ENCODE peak calls at places on chromosomes 2 and 18, in five cellular contexts. One of them, this sample, is unnamed. For H3K4me1, the result is how much of the 10 kb centered on the place peaks cover.

GRCh38 chr18:75071866-75072671 is 136.9 kb downstream of the PTGR3 start:
- DNase-seq in K562: no peak
- DNase-seq in GM23248: no peak
- DNase-seq in IMR-90: no peak
- DNase-seq in mesenchymal stem cell: no peak
- DNase-seq in this sample: no peak

GRCh38 chr2:60152226-60152833 is 401.1 kb downstream of the BCL11A start:
- DNase-seq in GM23248: peak
- DNase-seq in IMR-90: peak
- DNase-seq in mesenchymal stem cell: peak
- DNase-seq in K562: peak
- DNase-seq in this sample: peak

GRCh38 chr2:18611184-18611583 is 21.8 kb upstream of the NT5C1B start:
- DNase-seq in GM23248: no peak
- DNase-seq in IMR-90: peak
- DNase-seq in mesenchymal stem cell: no peak
- DNase-seq in K562: no peak
- DNase-seq in this sample: no peak

GRCh38 chr18:58558514-58558913 is 70.4 kb downstream of the ALPK2 start:
- DNase-seq in IMR-90: peak
- DNase-seq in mesenchymal stem cell: peak
- DNase-seq in K562: no peak
- DNase-seq in GM23248: no peak
- DNase-seq in this sample: no peak

GRCh38 chr2:212843409-212844199 is 305.0 kb upstream of the ERBB4 start:
- DNase-seq in K562: no peak
- DNase-seq in mesenchymal stem cell: peak
- DNase-seq in GM23248: peak
- DNase-seq in IMR-90: peak
- DNase-seq in this sample: no peak

GRCh38 chr18:46542545-46542944 is 114.5 kb downstream of the LOXHD1 start:
- DNase-seq in GM23248: peak
- DNase-seq in K562: no peak
- DNase-seq in mesenchymal stem cell: no peak
- DNase-seq in IMR-90: no peak
- DNase-seq in this sample: no peak

GRCh38 chr2:2613279-2614199 is 282.5 kb upstream of the MYT1L start:
- DNase-seq in GM23248: peak
- DNase-seq in IMR-90: peak
- DNase-seq in mesenchymal stem cell: peak
- DNase-seq in K562: peak
- DNase-seq in this sample: peak

GRCh38 chr2:233915133-233915532 is 2.0 kb upstream of the TRPM8 start:
- DNase-seq in K562: no peak
- DNase-seq in IMR-90: peak
- DNase-seq in GM23248: peak
- DNase-seq in mesenchymal stem cell: no peak
- DNase-seq in this sample: peak

GRCh38 chr18:36354989-36355388 is 57.5 kb downstream of the FHOD3 start:
- DNase-seq in IMR-90: peak
- DNase-seq in K562: no peak
- DNase-seq in GM23248: peak
- DNase-seq in mesenchymal stem cell: no peak
- DNase-seq in this sample: no peak

GRCh38 chr18:7876354-7876753 is 309.2 kb downstream of the PTPRM start:
- DNase-seq in IMR-90: no peak
- DNase-seq in K562: no peak
- DNase-seq in mesenchymal stem cell: no peak
- DNase-seq in GM23248: no peak
- DNase-seq in this sample: no peak

GRCh38 chr2:54609241-54609640 is 114.2 kb upstream of the EML6 start:
- DNase-seq in K562: no peak
- DNase-seq in GM23248: no peak
- DNase-seq in mesenchymal stem cell: no peak
- DNase-seq in IMR-90: no peak
- DNase-seq in this sample: no peak

GRCh38 chr2:127453392-127454171 is 35.4 kb downstream of the PROC start:
- DNase-seq in mesenchymal stem cell: peak
- DNase-seq in IMR-90: no peak
- DNase-seq in K562: peak
- DNase-seq in GM23248: no peak
- DNase-seq in this sample: peak

GRCh38 chr2:216151313-216152030 is 42.3 kb downstream of the XRCC5 start:
- DNase-seq in K562: no peak
- DNase-seq in IMR-90: peak
- DNase-seq in GM23248: peak
- DNase-seq in mesenchymal stem cell: peak
- DNase-seq in this sample: no peak

GRCh38 chr18:10508546-10508945 is 17.3 kb upstream of the NAPG start:
- DNase-seq in IMR-90: no peak
- DNase-seq in GM23248: no peak
- DNase-seq in K562: no peak
- DNase-seq in mesenchymal stem cell: no peak
- DNase-seq in this sample: no peak

GRCh38 chr2:191222507-191222906 is 22.7 kb upstream of the MYO1B start:
- DNase-seq in GM23248: peak
- DNase-seq in K562: no peak
- DNase-seq in IMR-90: no peak
- DNase-seq in mesenchymal stem cell: peak
- DNase-seq in this sample: no peak

GRCh38 chr2:33535409-33535808 is 59.0 kb downstream of the RASGRP3 start:
- DNase-seq in GM23248: no peak
- DNase-seq in IMR-90: no peak
- DNase-seq in K562: no peak
- DNase-seq in mesenchymal stem cell: peak
- DNase-seq in this sample: no peak

GRCh38 chr2:120952318-120952717 is 216.7 kb downstream of the GLI2 start:
- DNase-seq in K562: no peak
- DNase-seq in IMR-90: peak
- DNase-seq in mesenchymal stem cell: peak
- DNase-seq in GM23248: peak
- DNase-seq in this sample: no peak

GRCh38 chr18:70380915-70381896 is 92.4 kb downstream of the SOCS6 start:
- DNase-seq in K562: peak
- DNase-seq in mesenchymal stem cell: no peak
- DNase-seq in GM23248: no peak
- DNase-seq in IMR-90: no peak
- DNase-seq in this sample: no peak

GRCh38 chr2:142178604-142179003 is 47.8 kb upstream of the LRP1B start:
- DNase-seq in IMR-90: no peak
- DNase-seq in K562: no peak
- DNase-seq in mesenchymal stem cell: no peak
- DNase-seq in GM23248: no peak
- DNase-seq in this sample: no peak

GRCh38 chr2:55490554-55490953 is 29.0 kb upstream of the CFAP36 start:
- DNase-seq in K562: peak
- DNase-seq in mesenchymal stem cell: peak
- DNase-seq in IMR-90: peak
- DNase-seq in GM23248: peak
- DNase-seq in this sample: no peak

GRCh38 chr2:172431428-172431827 is 4.0 kb downstream of the ITGA6 start:
- DNase-seq in GM23248: no peak
- DNase-seq in IMR-90: no peak
- DNase-seq in K562: no peak
- DNase-seq in mesenchymal stem cell: no peak
- DNase-seq in this sample: no peak

GRCh38 chr18:77061946-77062517 is 70.6 kb downstream of the MBP start:
- DNase-seq in GM23248: no peak
- DNase-seq in mesenchymal stem cell: no peak
- DNase-seq in K562: no peak
- DNase-seq in IMR-90: no peak
- DNase-seq in this sample: peak

GRCh38 chr2:161999331-161999730 is 74.7 kb downstream of the DPP4 start:
- DNase-seq in GM23248: no peak
- DNase-seq in K562: no peak
- DNase-seq in mesenchymal stem cell: no peak
- DNase-seq in IMR-90: no peak
- DNase-seq in this sample: no peak

GRCh38 chr2:138711812-138712211 is 68.4 kb downstream of the NXPH2 start:
- DNase-seq in IMR-90: no peak
- DNase-seq in mesenchymal stem cell: peak
- DNase-seq in K562: no peak
- DNase-seq in GM23248: peak
- DNase-seq in this sample: no peak

GRCh38 chr2:203534486-203535077 is 519 bp downstream of the RAPH1 start:
- DNase-seq in GM23248: peak
- DNase-seq in mesenchymal stem cell: peak
- DNase-seq in IMR-90: no peak
- DNase-seq in K562: peak
- DNase-seq in this sample: peak

GRCh38 chr2:138502253-138503086 is 900 bp downstream of the SPOPL start:
- DNase-seq in mesenchymal stem cell: peak
- DNase-seq in GM23248: peak
- DNase-seq in IMR-90: no peak
- DNase-seq in K562: no peak
- DNase-seq in this sample: peak

GRCh38 chr2:128301501-128301966 is 17.1 kb downstream of the HS6ST1 start:
- DNase-seq in GM23248: peak
- DNase-seq in IMR-90: peak
- DNase-seq in K562: no peak
- DNase-seq in mesenchymal stem cell: peak
- DNase-seq in this sample: no peak

GRCh38 chr2:69994166-69994565 is 32.7 kb upstream of the ASPRV1 start:
- DNase-seq in K562: no peak
- DNase-seq in GM23248: no peak
- DNase-seq in mesenchymal stem cell: no peak
- DNase-seq in IMR-90: no peak
- DNase-seq in this sample: no peak

GRCh38 chr2:229346801-229347540 is 75.9 kb upstream of the PID1 start:
- DNase-seq in GM23248: no peak
- DNase-seq in K562: no peak
- DNase-seq in IMR-90: no peak
- DNase-seq in mesenchymal stem cell: no peak
- DNase-seq in this sample: no peak

GRCh38 chr2:229340086-229340760 is 69.1 kb upstream of the PID1 start:
- DNase-seq in K562: no peak
- DNase-seq in GM23248: peak
- DNase-seq in mesenchymal stem cell: peak
- DNase-seq in IMR-90: peak
- DNase-seq in this sample: no peak

GRCh38 chr2:229342376-229342775 is 71.3 kb upstream of the PID1 start:
- DNase-seq in IMR-90: no peak
- DNase-seq in mesenchymal stem cell: no peak
- DNase-seq in GM23248: peak
- DNase-seq in K562: peak
- DNase-seq in this sample: peak

GRCh38 chr2:229343661-229344060 is 72.6 kb upstream of the PID1 start:
- DNase-seq in mesenchymal stem cell: no peak
- DNase-seq in GM23248: no peak
- DNase-seq in IMR-90: no peak
- DNase-seq in K562: no peak
- DNase-seq in this sample: no peak

GRCh38 chr2:229344151-229344551 is 73.1 kb upstream of the PID1 start:
- DNase-seq in IMR-90: no peak
- DNase-seq in mesenchymal stem cell: peak
- DNase-seq in GM23248: peak
- DNase-seq in K562: no peak
- DNase-seq in this sample: no peak
- H2AFZ ChIP-seq in IMR-90: no peak
- H2AFZ ChIP-seq in mesenchymal stem cell: no peak
- H2AFZ ChIP-seq in GM23248: no peak
- H2AFZ ChIP-seq in K562: no peak
- H2AFZ ChIP-seq in this sample: no peak

GRCh38 chr2:171158790-171159325 is 1.8 kb downstream of the TLK1 start:
- DNase-seq in K562: no peak
- DNase-seq in mesenchymal stem cell: peak
- DNase-seq in IMR-90: no peak
- DNase-seq in GM23248: no peak
- DNase-seq in this sample: peak

GRCh38 chr2:171161425-171162289 is 964 bp upstream of the TLK1 start:
- DNase-seq in GM23248: peak
- DNase-seq in K562: peak
- DNase-seq in mesenchymal stem cell: no peak
- DNase-seq in IMR-90: no peak
- DNase-seq in this sample: peak

GRCh38 chr2:171160630-171161424 is at the start of gene TLK1:
- DNase-seq in mesenchymal stem cell: peak
- DNase-seq in K562: peak
- DNase-seq in GM23248: peak
- DNase-seq in IMR-90: peak
- DNase-seq in this sample: peak

GRCh38 chr2:171159326-171160118 is 1.2 kb downstream of the TLK1 start:
- DNase-seq in GM23248: peak
- DNase-seq in K562: peak
- DNase-seq in mesenchymal stem cell: peak
- DNase-seq in IMR-90: peak
- DNase-seq in this sample: peak

DNA sequence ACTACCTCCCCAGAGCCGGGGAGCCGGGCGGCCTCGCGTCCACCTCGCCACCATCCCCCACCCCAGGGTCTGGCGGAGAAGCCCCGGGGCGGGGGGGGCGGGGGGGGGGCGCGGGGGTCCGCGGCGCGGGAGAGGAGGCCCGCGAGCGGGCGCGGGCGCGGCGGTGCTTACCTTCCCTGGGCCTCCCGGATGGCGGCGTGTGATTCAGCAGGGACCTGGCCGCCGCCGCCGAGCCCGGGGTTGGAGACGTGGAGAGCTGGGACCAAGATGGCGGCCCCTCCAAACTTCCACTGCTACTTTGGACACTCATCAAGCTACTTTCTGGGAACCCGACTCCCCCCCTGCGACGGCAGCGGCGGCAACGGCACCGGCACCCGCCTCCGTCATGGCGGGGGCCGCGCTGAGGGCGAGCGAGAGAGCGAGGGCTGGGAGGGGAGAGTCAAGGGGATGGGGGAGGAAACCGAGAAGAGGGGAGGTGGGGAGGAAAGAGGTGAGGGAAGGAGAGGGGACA is 519 bp downstream of the TLK1 start:
- DNase-seq in IMR-90: peak
- DNase-seq in K562: peak
- DNase-seq in GM23248: peak
- DNase-seq in mesenchymal stem cell: peak
- DNase-seq in this sample: peak
- H3K4me1 ChIP-seq in IMR-90: under half
- H3K4me1 ChIP-seq in K562: under half
- H3K4me1 ChIP-seq in GM23248: under half
- H3K4me1 ChIP-seq in mesenchymal stem cell: under half
- H3K4me1 ChIP-seq in this sample: half or more

GRCh38 chr2:129444417-129445150 is 534.9 kb upstream of the RAB6C start:
- DNase-seq in mesenchymal stem cell: no peak
- DNase-seq in IMR-90: no peak
- DNase-seq in GM23248: no peak
- DNase-seq in K562: no peak
- DNase-seq in this sample: no peak
- H2AFZ ChIP-seq in mesenchymal stem cell: no peak
- H2AFZ ChIP-seq in IMR-90: no peak
- H2AFZ ChIP-seq in GM23248: no peak
- H2AFZ ChIP-seq in K562: no peak
- H2AFZ ChIP-seq in this sample: no peak

DNA sequence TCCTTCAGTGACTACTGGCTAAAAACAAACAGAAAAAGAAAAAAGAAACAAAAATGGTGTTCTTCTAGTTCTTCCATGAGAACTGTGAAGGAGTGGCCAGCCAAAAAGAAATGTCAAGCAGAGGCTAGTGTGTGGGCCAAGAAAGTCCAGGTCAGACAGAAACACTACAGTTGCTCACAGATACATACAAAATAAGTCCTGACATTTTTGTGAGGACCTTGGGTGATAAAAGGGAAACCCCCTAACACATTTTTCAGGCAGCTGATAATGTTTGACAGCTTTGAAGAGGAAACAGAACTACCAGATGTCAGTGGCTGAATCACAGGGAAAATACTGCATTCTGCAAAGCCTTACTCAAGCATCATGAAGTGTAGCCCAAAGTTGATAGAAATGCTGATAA is 28.1 kb downstream of the ARHGAP25 start:
- DNase-seq in GM23248: no peak
- DNase-seq in mesenchymal stem cell: peak
- DNase-seq in IMR-90: peak
- DNase-seq in K562: no peak
- DNase-seq in this sample: peak
- H3K4me1 ChIP-seq in GM23248: under half
- H3K4me1 ChIP-seq in mesenchymal stem cell: under half
- H3K4me1 ChIP-seq in IMR-90: under half
- H3K4me1 ChIP-seq in K562: under half
- H3K4me1 ChIP-seq in this sample: half or more

This sample was measured in OCI-LY7.